ENCODE peak calls at places on chromosome 10, in six cellular contexts. H, T, U, E, M and B are unnamed samples.

GRCh38 chr10:72038458-72039001 is 49.8 kb downstream of the SPOCK2 start:
- DNase-seq in U (no peak), H (no peak), M (peak), E (peak), T (no peak), B (no peak)

GRCh38 chr10:3294919-3295318 is 122.3 kb upstream of the PITRM1 start:
- DNase-seq in H (no peak), T (no peak), E (no peak), U (no peak), M (no peak), B (no peak)

GRCh38 chr10:58715056-58715455 is 202.4 kb downstream of the BICC1 start:
- DNase-seq in M (no peak), H (no peak), E (no peak), U (no peak), T (no peak), B (no peak)

GRCh38 chr10:61040399-61041016 is 96.5 kb upstream of the RHOBTB1 start:
- DNase-seq in E (no peak), U (no peak), M (no peak), H (no peak), T (no peak), B (no peak)

GRCh38 chr10:61904711-61905445 is 3.4 kb downstream of the ARID5B start:
- DNase-seq in H (no peak), T (no peak), M (peak), U (peak), E (peak), B (no peak)

GRCh38 chr10:613217-613616 is 76.3 kb downstream of the DIP2C start:
- DNase-seq in E (no peak), M (no peak), T (peak), U (no peak), H (peak), B (no peak)

GRCh38 chr10:121490906-121491519 is 107.2 kb downstream of the FGFR2 start:
- DNase-seq in H (no peak), U (no peak), M (no peak), E (no peak), T (peak), B (no peak)

GRCh38 chr10:57891201-57892006 is 376.3 kb downstream of the IPMK start:
- DNase-seq in E (no peak), T (no peak), U (no peak), H (no peak), M (no peak), B (no peak)

GRCh38 chr10:8986975-8987374 is 932.5 kb downstream of the GATA3 start:
- DNase-seq in T (no peak), E (no peak), U (no peak), M (no peak), H (no peak), B (no peak)

DNA sequence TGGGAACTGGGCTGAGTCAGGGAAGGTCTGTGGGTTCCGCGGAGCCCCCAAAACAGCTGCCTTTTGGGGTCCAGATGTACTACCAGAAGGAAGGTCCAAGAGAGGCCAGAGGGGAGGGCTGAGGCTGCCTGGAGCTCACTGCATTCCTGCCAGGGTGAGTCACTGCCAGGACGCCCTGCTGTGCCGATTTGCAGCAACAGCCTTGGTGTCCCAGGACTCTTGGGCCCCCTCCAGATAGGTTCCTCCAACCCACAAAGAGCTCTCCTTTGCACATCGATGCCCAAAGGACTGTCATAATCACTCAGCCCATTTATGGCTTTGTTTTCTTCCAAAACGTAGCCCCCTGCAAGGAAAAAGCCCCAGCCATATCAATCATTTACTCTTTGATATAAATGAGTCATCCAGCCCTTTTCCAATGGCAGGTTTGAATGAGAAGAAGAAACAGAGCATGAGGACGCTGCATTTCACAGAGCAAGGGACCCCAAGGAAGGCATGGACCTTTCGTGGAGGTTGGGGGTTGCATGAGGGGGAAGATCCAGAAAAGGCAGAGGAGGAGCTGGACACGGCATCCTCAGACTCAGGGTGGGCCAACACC is 32.2 kb upstream of the COL13A1 start:
- DNase-seq in T (no peak), M (peak), E (peak), U (no peak), H (no peak), B (no peak)
- TF ChIP-seq CTCF in T (no peak), M (no peak), E (no peak), U (no peak), H (no peak), B (no peak)

GRCh38 chr10:56035489-56035888 is 325.6 kb downstream of the ZWINT start:
- DNase-seq in M (no peak), H (no peak), E (no peak), T (no peak), U (no peak), B (no peak)
- TF ChIP-seq CTCF in M (no peak), H (no peak), E (no peak), T (no peak), U (no peak), B (no peak)

DNA sequence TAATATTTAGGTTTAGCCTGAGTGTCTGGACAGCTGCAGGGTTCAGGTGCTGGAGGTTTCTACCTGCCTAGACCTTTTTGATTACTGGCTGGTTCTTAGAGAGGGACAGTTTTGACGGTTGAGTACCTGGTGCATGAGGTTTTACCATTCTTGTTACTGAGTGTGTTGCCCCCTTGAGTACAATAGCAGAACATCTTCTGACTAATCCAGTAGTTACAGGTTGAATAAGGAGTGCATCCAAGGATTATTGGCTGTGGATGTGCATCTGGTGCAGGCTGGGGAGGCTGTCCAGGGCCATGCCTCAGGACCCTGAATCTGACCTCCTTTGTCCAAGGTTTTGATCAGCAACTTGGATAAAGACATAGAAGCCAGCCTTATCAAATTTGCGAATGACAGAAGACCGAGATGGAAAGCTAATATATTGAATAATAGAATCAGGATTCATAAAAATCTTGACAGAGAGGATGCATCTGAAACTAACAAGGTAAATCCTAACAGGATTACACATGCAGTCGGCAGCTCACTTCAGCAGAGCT is 23.1 kb downstream of the PLPP4 start:
- DNase-seq in M (no peak), U (no peak), E (no peak), H (no peak), T (no peak), B (no peak)
- TF ChIP-seq CTCF in M (no peak), U (no peak), E (no peak), H (no peak), T (no peak), B (peak)

DNA sequence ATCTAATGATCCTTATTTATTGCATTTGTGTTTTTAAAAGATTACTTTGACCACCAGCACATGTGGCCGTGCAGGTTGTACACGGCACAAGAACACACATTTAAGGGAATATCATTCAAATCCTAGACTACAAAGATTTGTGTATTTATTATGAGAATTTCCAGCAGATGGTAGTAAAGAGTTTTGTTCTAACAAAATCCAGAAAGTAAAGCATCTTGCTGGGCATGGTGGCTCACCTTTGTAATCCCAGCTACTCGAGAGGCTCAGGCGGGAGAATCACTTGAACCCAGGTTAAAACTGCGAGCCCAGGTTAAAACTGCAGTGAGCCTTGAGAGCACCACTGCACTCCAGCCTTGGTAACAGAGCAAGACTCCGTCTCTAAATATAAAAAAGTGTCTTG is 31.5 kb downstream of the MACROH2A2 start:
- DNase-seq in E (no peak), H (no peak), M (no peak), U (no peak), T (no peak), B (no peak)
- TF ChIP-seq CTCF in E (no peak), H (no peak), M (no peak), U (no peak), T (no peak), B (no peak)